ENCODE peak calls at places on chromosomes 3 and 15, in seven cellular contexts. K, T, H, F, J, E and P are unnamed samples.

GRCh38 chr3:191239439-191240035 is 40.5 kb downstream of the OSTN start:
- DNase-seq in K (no peak), T (no peak), H (no peak), F (no peak), J (no peak), E (no peak), P (no peak)

GRCh38 chr3:112304611-112305010 is 10.6 kb upstream of the SLC9C1 start:
- DNase-seq in K (no peak), T (no peak), H (peak), F (no peak), J (no peak), E (no peak), P (peak)

GRCh38 chr3:128153156-128154011 is at the start of gene EEFSEC:
- DNase-seq in K (peak), T (peak), H (peak), F (peak), J (peak), E (peak), P (peak)

GRCh38 chr15:24269166-24269571 is 406.4 kb upstream of the NPAP1 start:
- DNase-seq in K (no peak), T (peak), H (peak), F (no peak), J (no peak), E (no peak), P (no peak)

GRCh38 chr3:39099242-39099641 is 8.2 kb downstream of the GORASP1 start:
- DNase-seq in K (no peak), T (no peak), H (no peak), F (no peak), J (no peak), E (no peak), P (no peak)

GRCh38 chr15:62428851-62429250 is 263.8 kb upstream of the C2CD4B start:
- DNase-seq in K (no peak), T (no peak), H (no peak), F (no peak), J (no peak), E (no peak), P (no peak)

GRCh38 chr15:34038023-34038403 is 991 bp downstream of the AVEN start:
- DNase-seq in K (no peak), T (no peak), H (no peak), F (no peak), J (no peak), E (no peak), P (no peak)

GRCh38 chr15:66472176-66472999 is 25.2 kb downstream of the SNAPC5 start:
- DNase-seq in K (peak), T (no peak), H (peak), F (peak), J (no peak), E (no peak), P (no peak)

GRCh38 chr3:148789156-148789555 is 38.5 kb upstream of the CPB1 start:
- DNase-seq in K (peak), T (no peak), H (no peak), F (no peak), J (no peak), E (no peak), P (peak)

GRCh38 chr15:89785064-89785770 is 9.1 kb downstream of the MESP2 start:
- DNase-seq in K (no peak), T (peak), H (no peak), F (no peak), J (peak), E (no peak), P (no peak)

GRCh38 chr3:85846940-85847339 is 888.2 kb downstream of the CADM2 start:
- DNase-seq in K (no peak), T (no peak), H (no peak), F (no peak), J (no peak), E (no peak), P (no peak)

GRCh38 chr3:58998476-58999117 is 51.2 kb downstream of the CFAP20DC start:
- DNase-seq in K (no peak), T (no peak), H (no peak), F (no peak), J (peak), E (no peak), P (no peak)